ENCODE peak calls at places on chromosome 2, in six cellular contexts. C is D341Med, U is thyroid gland, L is Daoy, O is dorsolateral prefrontal cortex, Y is 8988T. Q is an unnamed sample.

GRCh38 chr2:67399831-67400489 is 2.8 kb downstream of the ETAA1 start:
- DNase-seq in C (no peak), U (no peak), L (peak), O (no peak), Y (no peak), Q (no peak)

GRCh38 chr2:76763276-76763675 is 758.9 kb downstream of the LRRTM4 start:
- DNase-seq in C (no peak), U (no peak), L (no peak), O (no peak), Y (no peak), Q (no peak)

GRCh38 chr2:162677476-162677875 is 161.1 kb downstream of the KCNH7 start:
- DNase-seq in C (no peak), U (no peak), L (peak), O (no peak), Y (no peak), Q (no peak)

GRCh38 chr2:113863166-113863565 is 26.7 kb upstream of the ACTR3 start:
- DNase-seq in C (no peak), U (no peak), L (no peak), O (no peak), Y (no peak), Q (no peak)

GRCh38 chr2:45780541-45781463 is 129.3 kb downstream of the PRKCE start:
- DNase-seq in C (no peak), U (no peak), L (no peak), O (no peak), Y (no peak), Q (peak)

GRCh38 chr2:158745067-158745865 is 49.9 kb upstream of the DAPL1 start:
- DNase-seq in C (peak), U (peak), L (peak), O (peak), Y (no peak), Q (peak)

GRCh38 chr2:48305569-48305968 is 224.4 kb upstream of the STON1 start:
- DNase-seq in C (no peak), U (no peak), L (no peak), O (no peak), Y (no peak), Q (no peak)

GRCh38 chr2:222480497-222480896 is 56.2 kb downstream of the SGPP2 start:
- DNase-seq in C (no peak), U (no peak), L (no peak), O (no peak), Y (no peak), Q (no peak)

GRCh38 chr2:132632000-132632649 is 37.9 kb downstream of the LYPD1 start:
- DNase-seq in C (no peak), U (no peak), L (no peak), O (no peak), Y (no peak), Q (no peak)

GRCh38 chr2:71361631-71362030 is 30.0 kb downstream of the ZNF638 start:
- DNase-seq in C (no peak), U (no peak), L (no peak), O (no peak), Y (no peak), Q (peak)

GRCh38 chr2:195532628-195533271 is 124.3 kb upstream of the SLC39A10 start:
- DNase-seq in C (no peak), U (no peak), L (no peak), O (no peak), Y (no peak), Q (no peak)

GRCh38 chr2:229642371-229642770 is 72.0 kb downstream of the DNER start:
- DNase-seq in C (no peak), U (no peak), L (no peak), O (no peak), Y (no peak), Q (no peak)

GRCh38 chr2:232988444-232988843 is 24.6 kb downstream of the NGEF start:
- DNase-seq in C (no peak), U (peak), L (peak), O (no peak), Y (peak), Q (no peak)

GRCh38 chr2:46270384-46270783 is 26.8 kb upstream of the EPAS1 start:
- DNase-seq in C (no peak), U (no peak), L (peak), O (no peak), Y (no peak), Q (no peak)

GRCh38 chr2:175323162-175323561 is 141.7 kb upstream of the ATP5MC3 start:
- DNase-seq in C (no peak), U (no peak), L (no peak), O (no peak), Y (no peak), Q (no peak)

GRCh38 chr2:231709636-231709980 is 1.3 kb downstream of the PTMA start:
- DNase-seq in C (no peak), U (peak), L (peak), O (peak), Y (no peak), Q (no peak)

GRCh38 chr2:207831569-207832248 is 62.0 kb upstream of the FZD5 start:
- DNase-seq in C (no peak), U (no peak), L (no peak), O (no peak), Y (no peak), Q (no peak)

GRCh38 chr2:90207454-90208058 is 1516.1 kb downstream of the RPIA start:
- DNase-seq in C (no peak), U (no peak), L (peak), O (no peak), Y (no peak), Q (peak)

GRCh38 chr2:182868049-182868422 is 1.6 kb upstream of the FRZB start:
- DNase-seq in C (no peak), U (no peak), L (no peak), O (no peak), Y (no peak), Q (no peak)

GRCh38 chr2:20617892-20618467 is 32.9 kb downstream of the HS1BP3 start:
- DNase-seq in C (peak), U (peak), L (peak), O (peak), Y (peak), Q (no peak)

GRCh38 chr2:85915606-85916303 is 27.0 kb upstream of the ST3GAL5 start:
- DNase-seq in C (no peak), U (no peak), L (no peak), O (no peak), Y (no peak), Q (no peak)

GRCh38 chr2:119160361-119160965 is 1.9 kb upstream of the C1QL2 start:
- DNase-seq in C (no peak), U (no peak), L (no peak), O (no peak), Y (no peak), Q (no peak)

GRCh38 chr2:159164457-159164894 is 122.0 kb downstream of the WDSUB1 start:
- DNase-seq in C (no peak), U (no peak), L (no peak), O (no peak), Y (no peak), Q (no peak)

GRCh38 chr2:26606847-26607190 is 34.3 kb downstream of the CIB4 start:
- DNase-seq in C (no peak), U (peak), L (no peak), O (no peak), Y (no peak), Q (no peak)

GRCh38 chr2:169109502-169110409 is 40.4 kb downstream of the DHRS9 start:
- DNase-seq in C (peak), U (peak), L (peak), O (peak), Y (peak), Q (peak)

GRCh38 chr2:157644776-157645175 is 16.1 kb upstream of the ACVR1C start:
- DNase-seq in C (no peak), U (no peak), L (no peak), O (no peak), Y (no peak), Q (no peak)